ENCODE peak calls at places on chromosomes 12 and 14, in five cellular contexts. U is CD8-positive, alpha-beta T cell; V is neural progenitor cell; M is pancreas; C is fibroblast of lung. S is an unnamed sample.

GRCh38 chr14:103164006-103164405 is 40.7 kb downstream of the TNFAIP2 start:
- DNase-seq in U (no peak), V (no peak), M (no peak), C (no peak), S (no peak)

GRCh38 chr14:64722842-64723447 is 18.7 kb downstream of the PLEKHG3 start:
- DNase-seq in U (peak), V (no peak), M (no peak), C (no peak), S (no peak)

GRCh38 chr12:108589028-108589839 is 8.7 kb downstream of the TMEM119 start:
- DNase-seq in U (no peak), V (peak), M (no peak), C (peak), S (no peak)

GRCh38 chr12:105033851-105034250 is 47.7 kb downstream of the NOPCHAP1 start:
- DNase-seq in U (no peak), V (no peak), M (no peak), C (no peak), S (no peak)

GRCh38 chr12:10016881-10017280 is 6.5 kb downstream of the CLEC12B start:
- DNase-seq in U (no peak), V (no peak), M (no peak), C (peak), S (no peak)

GRCh38 chr12:132559652-132560420 is 50.5 kb downstream of the LRCOL1 start:
- DNase-seq in U (no peak), V (peak), M (no peak), C (peak), S (peak)

GRCh38 chr12:111488271-111488670 is 82.5 kb downstream of the SH2B3 start:
- DNase-seq in U (no peak), V (no peak), M (no peak), C (peak), S (peak)

GRCh38 chr14:40623641-40624040 is 983.0 kb upstream of the LRFN5 start:
- DNase-seq in U (no peak), V (no peak), M (no peak), C (no peak), S (no peak)

GRCh38 chr12:32868885-32869284 is 27.7 kb downstream of the PKP2 start:
- DNase-seq in U (no peak), V (no peak), M (no peak), C (no peak), S (no peak)

GRCh38 chr14:70097576-70098256 is 91.0 kb downstream of the SLC8A3 start:
- DNase-seq in U (no peak), V (no peak), M (no peak), C (no peak), S (no peak)

GRCh38 chr12:48572326-48572725 is 2.5 kb upstream of the LALBA start:
- DNase-seq in U (no peak), V (no peak), M (no peak), C (no peak), S (no peak)

GRCh38 chr14:29163109-29163508 is 396.5 kb downstream of the FOXG1 start:
- DNase-seq in U (no peak), V (no peak), M (no peak), C (no peak), S (no peak)

GRCh38 chr12:50637870-50638481 is 125.9 kb upstream of the ATF1 start:
- DNase-seq in U (no peak), V (peak), M (no peak), C (peak), S (no peak)

GRCh38 chr14:64841121-64841611 is 38.5 kb downstream of the SPTB start:
- DNase-seq in U (no peak), V (peak), M (no peak), C (peak), S (peak)

GRCh38 chr12:74539765-74540526 is 2.3 kb downstream of the ATXN7L3B start:
- DNase-seq in U (no peak), V (peak), M (no peak), C (no peak), S (no peak)

GRCh38 chr12:77120695-77121094 is 55.3 kb upstream of the E2F7 start:
- DNase-seq in U (no peak), V (no peak), M (no peak), C (peak), S (no peak)

GRCh38 chr12:80598004-80598606 is 109.3 kb upstream of the MYF6 start:
- DNase-seq in U (no peak), V (peak), M (no peak), C (peak), S (no peak)

GRCh38 chr14:71245659-71246361 is 338.6 kb downstream of the PCNX1 start:
- DNase-seq in U (peak), V (no peak), M (no peak), C (no peak), S (no peak)

GRCh38 chr12:54415223-54415929 is 3.7 kb downstream of the ITGA5 start:
- DNase-seq in U (no peak), V (no peak), M (no peak), C (no peak), S (no peak)

GRCh38 chr12:54418441-54419087 is 502 bp downstream of the ITGA5 start:
- DNase-seq in U (no peak), V (no peak), M (peak), C (no peak), S (no peak)

GRCh38 chr12:54417712-54418440 is 1.2 kb downstream of the ITGA5 start:
- DNase-seq in U (no peak), V (peak), M (peak), C (peak), S (peak)

GRCh38 chr12:54419088-54419887 is at the start of gene ITGA5:
- DNase-seq in U (no peak), V (peak), M (peak), C (peak), S (peak)

DNA sequence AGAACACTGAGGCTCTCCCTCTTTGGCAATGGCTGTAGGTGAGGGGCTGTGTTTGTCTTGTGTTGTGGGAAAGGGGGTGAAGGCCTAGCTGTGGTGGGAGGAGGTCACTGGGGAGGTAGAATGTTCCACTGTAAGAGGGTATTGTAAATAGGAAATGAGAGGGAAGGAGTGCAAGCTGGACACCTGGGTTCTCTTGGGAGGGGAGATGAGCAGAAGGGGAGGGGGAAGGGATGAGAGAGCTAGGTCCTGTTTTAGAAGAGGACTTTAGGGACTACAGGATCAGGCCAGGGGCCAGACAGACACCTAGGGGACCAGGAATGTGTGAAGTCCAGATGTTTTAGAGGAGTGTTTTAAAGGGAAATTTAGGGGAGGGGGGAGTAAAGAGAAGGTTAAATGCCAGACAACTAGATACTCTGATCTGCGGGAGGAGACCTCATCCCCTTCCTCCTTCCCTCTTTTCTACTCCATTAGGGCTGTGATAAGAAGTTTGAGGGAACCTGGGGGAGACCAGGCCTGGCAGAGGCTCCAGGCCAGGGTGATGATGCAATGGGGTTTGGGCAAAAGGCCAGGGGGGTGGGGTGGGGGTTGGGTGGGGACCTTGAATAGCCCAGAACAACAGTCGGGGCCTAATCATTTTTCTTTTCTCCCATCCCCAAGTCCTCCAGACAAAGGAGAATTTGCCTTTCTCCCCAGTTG is 2.0 kb downstream of the ITGA5 start:
- DNase-seq in U (no peak), V (no peak), M (no peak), C (no peak), S (no peak)
- H3K4me3 ChIP-seq in U (peak), V (peak), M (peak), C (peak), S (peak)

GRCh38 chr12:56205445-56205844 is 16.2 kb upstream of the SMARCC2 start:
- DNase-seq in U (no peak), V (no peak), M (no peak), C (no peak), S (no peak)
- TF ChIP-seq CTCF in U (no peak), V (no peak), M (no peak), C (no peak), S (no peak)

GRCh38 chr14:75738192-75738591 is 77.1 kb downstream of the TTLL5 start:
- DNase-seq in U (no peak), V (no peak), M (no peak), C (no peak), S (no peak)

GRCh38 chr14:75732888-75733287 is 71.8 kb downstream of the TTLL5 start:
- DNase-seq in U (no peak), V (no peak), M (no peak), C (no peak), S (no peak)

GRCh38 chr14:75736845-75737485 is 75.9 kb downstream of the TTLL5 start:
- DNase-seq in U (no peak), V (no peak), M (no peak), C (peak), S (no peak)

DNA sequence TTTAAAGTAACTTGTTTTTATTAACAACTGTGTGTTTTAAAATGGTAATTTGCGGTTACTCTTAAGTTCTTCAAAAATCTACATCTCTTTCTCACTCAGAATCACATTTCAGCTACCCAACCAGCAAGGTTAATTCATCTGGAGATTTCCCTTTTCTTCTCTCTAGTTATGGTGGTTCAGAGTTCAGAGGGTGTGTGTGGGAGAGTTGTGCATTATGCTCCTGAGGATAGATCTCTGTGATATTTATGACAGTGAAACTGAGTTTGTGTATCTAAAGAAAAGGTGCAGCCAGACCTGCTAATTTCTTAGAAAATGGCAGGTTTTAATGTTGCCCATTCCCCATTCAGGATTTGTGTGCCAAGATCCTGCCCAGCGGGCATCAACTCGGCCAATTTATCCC is 73.8 kb downstream of the TTLL5 start:
- DNase-seq in U (no peak), V (no peak), M (no peak), C (no peak), S (no peak)
- H3K27ac ChIP-seq in U (no peak), V (no peak), M (no peak), C (no peak), S (no peak)

GRCh38 chr12:122020795-122021192 is 890 bp upstream of the BCL7A start:
- DNase-seq in U (no peak), V (no peak), M (peak), C (no peak), S (no peak)
- H3K4me3 ChIP-seq in U (peak), V (peak), M (peak), C (peak), S (peak)